ENCODE peak calls at places on chromosome 4, in seven cellular contexts. One of them, this sample, is unnamed.

GRCh38 chr4:8915201-8916200 is 43.9 kb upstream of the HMX1 start:
- DNase-seq in AG04450: no peak
- DNase-seq in upper lobe of left lung: peak
- DNase-seq in GM12865: no peak
- DNase-seq in endothelial cell: no peak
- DNase-seq in nephron progenitor cell: no peak
- DNase-seq in hepatocyte: peak
- DNase-seq in this sample: peak

GRCh38 chr4:31575504-31575903 is 855.3 kb downstream of the PCDH7 start:
- DNase-seq in AG04450: no peak
- DNase-seq in upper lobe of left lung: no peak
- DNase-seq in GM12865: no peak
- DNase-seq in endothelial cell: no peak
- DNase-seq in nephron progenitor cell: no peak
- DNase-seq in hepatocyte: no peak
- DNase-seq in this sample: no peak

GRCh38 chr4:187606581-187606980 is 389.0 kb upstream of the ZFP42 start:
- DNase-seq in AG04450: no peak
- DNase-seq in upper lobe of left lung: no peak
- DNase-seq in GM12865: peak
- DNase-seq in endothelial cell: peak
- DNase-seq in nephron progenitor cell: peak
- DNase-seq in hepatocyte: peak
- DNase-seq in this sample: no peak

GRCh38 chr4:6107114-6107791 is 89.0 kb upstream of the C4orf50 start:
- DNase-seq in AG04450: no peak
- DNase-seq in upper lobe of left lung: no peak
- DNase-seq in GM12865: no peak
- DNase-seq in endothelial cell: peak
- DNase-seq in nephron progenitor cell: no peak
- DNase-seq in hepatocyte: no peak
- DNase-seq in this sample: peak

GRCh38 chr4:924107-925096 is 7.7 kb downstream of the GAK start:
- DNase-seq in AG04450: no peak
- DNase-seq in upper lobe of left lung: no peak
- DNase-seq in GM12865: peak
- DNase-seq in endothelial cell: no peak
- DNase-seq in nephron progenitor cell: no peak
- DNase-seq in hepatocyte: no peak
- DNase-seq in this sample: no peak

GRCh38 chr4:25859429-25860148 is 3.2 kb downstream of the SEL1L3 start:
- DNase-seq in AG04450: no peak
- DNase-seq in upper lobe of left lung: no peak
- DNase-seq in GM12865: peak
- DNase-seq in endothelial cell: no peak
- DNase-seq in nephron progenitor cell: no peak
- DNase-seq in hepatocyte: no peak
- DNase-seq in this sample: no peak

GRCh38 chr4:159160242-159160641 is 57.4 kb downstream of the RAPGEF2 start:
- DNase-seq in AG04450: no peak
- DNase-seq in upper lobe of left lung: no peak
- DNase-seq in GM12865: no peak
- DNase-seq in endothelial cell: no peak
- DNase-seq in nephron progenitor cell: no peak
- DNase-seq in hepatocyte: no peak
- DNase-seq in this sample: no peak

GRCh38 chr4:160318567-160319220 is 1215.8 kb downstream of the RAPGEF2 start:
- DNase-seq in AG04450: no peak
- DNase-seq in upper lobe of left lung: no peak
- DNase-seq in GM12865: no peak
- DNase-seq in endothelial cell: no peak
- DNase-seq in nephron progenitor cell: no peak
- DNase-seq in hepatocyte: no peak
- DNase-seq in this sample: no peak

GRCh38 chr4:38071801-38072567 is 111.8 kb downstream of the PTTG2 start:
- DNase-seq in AG04450: no peak
- DNase-seq in upper lobe of left lung: peak
- DNase-seq in GM12865: peak
- DNase-seq in endothelial cell: no peak
- DNase-seq in nephron progenitor cell: no peak
- DNase-seq in hepatocyte: no peak
- DNase-seq in this sample: no peak

GRCh38 chr4:2341911-2342652 is 76.4 kb downstream of the ZFYVE28 start:
- DNase-seq in AG04450: no peak
- DNase-seq in upper lobe of left lung: no peak
- DNase-seq in GM12865: no peak
- DNase-seq in endothelial cell: no peak
- DNase-seq in nephron progenitor cell: no peak
- DNase-seq in hepatocyte: peak
- DNase-seq in this sample: no peak

GRCh38 chr4:121070274-121070673 is 2.1 kb downstream of the NDNF start:
- DNase-seq in AG04450: no peak
- DNase-seq in upper lobe of left lung: no peak
- DNase-seq in GM12865: no peak
- DNase-seq in endothelial cell: peak
- DNase-seq in nephron progenitor cell: peak
- DNase-seq in hepatocyte: peak
- DNase-seq in this sample: no peak

GRCh38 chr4:121071640-121072037 is 696 bp downstream of the NDNF start:
- DNase-seq in AG04450: no peak
- DNase-seq in upper lobe of left lung: no peak
- DNase-seq in GM12865: no peak
- DNase-seq in endothelial cell: no peak
- DNase-seq in nephron progenitor cell: no peak
- DNase-seq in hepatocyte: no peak
- DNase-seq in this sample: no peak

GRCh38 chr4:121069419-121069818 is 2.9 kb downstream of the NDNF start:
- DNase-seq in AG04450: no peak
- DNase-seq in upper lobe of left lung: no peak
- DNase-seq in GM12865: no peak
- DNase-seq in endothelial cell: no peak
- DNase-seq in nephron progenitor cell: no peak
- DNase-seq in hepatocyte: no peak
- DNase-seq in this sample: no peak

GRCh38 chr4:121072080-121072835 is at the start of gene NDNF:
- DNase-seq in AG04450: no peak
- DNase-seq in upper lobe of left lung: peak
- DNase-seq in GM12865: peak
- DNase-seq in endothelial cell: peak
- DNase-seq in nephron progenitor cell: peak
- DNase-seq in hepatocyte: peak
- DNase-seq in this sample: no peak

DNA sequence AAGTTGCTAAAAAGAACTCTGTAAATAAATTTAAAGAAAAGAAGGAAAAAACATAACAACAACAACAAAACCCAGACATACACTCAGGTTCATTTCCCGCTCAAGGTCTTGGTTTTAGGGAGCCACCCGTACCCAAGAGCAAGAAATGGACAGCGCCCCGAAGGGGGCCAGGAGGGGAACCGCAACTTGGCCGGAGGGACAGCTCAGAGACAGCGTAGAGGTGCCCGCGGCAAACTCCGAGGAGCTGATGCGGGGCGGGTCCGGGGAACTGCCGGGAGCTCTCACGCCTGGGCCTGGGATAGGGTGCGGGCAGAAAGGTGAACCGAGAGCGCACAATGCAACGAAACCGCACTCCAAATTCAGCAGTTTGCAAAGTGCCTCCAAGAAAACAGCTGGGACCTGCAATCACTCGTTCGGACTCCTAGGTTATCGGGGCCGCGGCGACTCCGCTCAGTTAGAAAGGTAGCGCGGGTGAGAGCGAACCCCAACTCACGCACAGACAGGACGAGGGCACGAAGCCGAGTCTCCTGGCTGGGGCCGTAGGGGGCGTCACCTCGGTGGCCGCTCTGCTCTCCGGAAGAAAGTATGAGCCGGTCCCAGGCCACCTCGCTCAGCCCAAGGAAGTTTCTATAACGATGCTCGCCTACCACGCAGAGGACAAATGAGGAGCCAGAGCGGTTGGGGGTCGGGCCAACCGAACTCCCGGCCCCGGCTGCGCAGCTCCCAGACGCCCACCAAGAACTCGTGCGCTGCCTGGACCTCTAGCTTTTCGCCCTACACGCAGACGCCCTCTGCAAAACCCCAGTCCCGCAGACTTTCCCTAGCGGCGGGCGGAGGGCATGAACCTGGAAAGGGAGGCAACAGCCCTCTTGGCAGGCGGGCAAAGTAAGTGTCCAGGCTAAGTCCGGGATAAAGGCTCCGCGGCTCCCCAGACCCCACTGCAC is 1.4 kb downstream of the NDNF start:
- DNase-seq in AG04450: no peak
- DNase-seq in upper lobe of left lung: peak
- DNase-seq in GM12865: no peak
- DNase-seq in endothelial cell: peak
- DNase-seq in nephron progenitor cell: peak
- DNase-seq in hepatocyte: peak
- DNase-seq in this sample: no peak
- TF ChIP-seq CTCF in AG04450: peak
- TF ChIP-seq CTCF in upper lobe of left lung: peak
- TF ChIP-seq CTCF in GM12865: peak
- TF ChIP-seq CTCF in endothelial cell: peak
- TF ChIP-seq CTCF in nephron progenitor cell: peak
- TF ChIP-seq CTCF in hepatocyte: peak
- TF ChIP-seq CTCF in this sample: no peak

GRCh38 chr4:170193496-170193895 is 103.7 kb upstream of the AADAT start:
- DNase-seq in AG04450: no peak
- DNase-seq in upper lobe of left lung: no peak
- DNase-seq in GM12865: no peak
- DNase-seq in endothelial cell: no peak
- DNase-seq in nephron progenitor cell: no peak
- DNase-seq in hepatocyte: peak
- DNase-seq in this sample: no peak

GRCh38 chr4:170202721-170203120 is 113.0 kb upstream of the AADAT start:
- DNase-seq in AG04450: no peak
- DNase-seq in upper lobe of left lung: no peak
- DNase-seq in GM12865: no peak
- DNase-seq in endothelial cell: no peak
- DNase-seq in nephron progenitor cell: no peak
- DNase-seq in hepatocyte: no peak
- DNase-seq in this sample: no peak

DNA sequence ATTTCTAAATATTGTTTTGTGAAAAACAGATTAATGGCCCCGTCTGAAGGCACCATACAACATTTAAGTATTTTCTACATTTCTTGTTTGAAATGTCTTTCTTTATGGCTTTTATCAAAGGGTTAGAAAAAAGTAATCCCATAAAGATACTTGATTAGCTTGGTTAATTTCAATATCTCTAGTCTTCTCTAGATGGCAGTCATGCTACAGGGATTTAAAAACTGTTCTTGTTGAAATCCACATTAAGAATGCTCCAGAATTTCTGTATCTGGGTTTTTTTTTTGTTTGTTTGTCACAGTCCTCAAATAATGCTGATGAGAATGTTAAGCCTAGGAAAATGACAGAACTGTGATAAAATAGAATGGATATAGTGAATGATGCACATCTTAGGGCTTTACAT is 109.0 kb upstream of the AADAT start:
- DNase-seq in AG04450: no peak
- DNase-seq in upper lobe of left lung: no peak
- DNase-seq in GM12865: no peak
- DNase-seq in endothelial cell: no peak
- DNase-seq in nephron progenitor cell: no peak
- DNase-seq in hepatocyte: no peak
- DNase-seq in this sample: no peak
- TF ChIP-seq CTCF in AG04450: no peak
- TF ChIP-seq CTCF in upper lobe of left lung: no peak
- TF ChIP-seq CTCF in GM12865: no peak
- TF ChIP-seq CTCF in endothelial cell: peak
- TF ChIP-seq CTCF in nephron progenitor cell: no peak
- TF ChIP-seq CTCF in hepatocyte: peak
- TF ChIP-seq CTCF in this sample: no peak

GRCh38 chr4:104394409-104394813 is 100.3 kb downstream of the CXXC4 start:
- DNase-seq in AG04450: no peak
- DNase-seq in upper lobe of left lung: no peak
- DNase-seq in GM12865: no peak
- DNase-seq in endothelial cell: no peak
- DNase-seq in nephron progenitor cell: peak
- DNase-seq in hepatocyte: no peak
- DNase-seq in this sample: no peak
- TF ChIP-seq CTCF in AG04450: no peak
- TF ChIP-seq CTCF in upper lobe of left lung: no peak
- TF ChIP-seq CTCF in GM12865: no peak
- TF ChIP-seq CTCF in endothelial cell: no peak
- TF ChIP-seq CTCF in nephron progenitor cell: no peak
- TF ChIP-seq CTCF in hepatocyte: no peak
- TF ChIP-seq CTCF in this sample: no peak

GRCh38 chr4:69156913-69157312 is 57.6 kb downstream of the UGT2B11 start:
- DNase-seq in AG04450: no peak
- DNase-seq in upper lobe of left lung: no peak
- DNase-seq in GM12865: no peak
- DNase-seq in endothelial cell: peak
- DNase-seq in nephron progenitor cell: peak
- DNase-seq in hepatocyte: no peak
- DNase-seq in this sample: no peak
- TF ChIP-seq CTCF in AG04450: peak
- TF ChIP-seq CTCF in upper lobe of left lung: no peak
- TF ChIP-seq CTCF in GM12865: peak
- TF ChIP-seq CTCF in endothelial cell: peak
- TF ChIP-seq CTCF in nephron progenitor cell: peak
- TF ChIP-seq CTCF in hepatocyte: no peak
- TF ChIP-seq CTCF in this sample: no peak

GRCh38 chr4:87505862-87506261 is 23.3 kb downstream of the SPARCL1 start:
- DNase-seq in AG04450: no peak
- DNase-seq in upper lobe of left lung: no peak
- DNase-seq in GM12865: no peak
- DNase-seq in endothelial cell: no peak
- DNase-seq in nephron progenitor cell: no peak
- DNase-seq in hepatocyte: no peak
- DNase-seq in this sample: no peak
- TF ChIP-seq CTCF in AG04450: peak
- TF ChIP-seq CTCF in upper lobe of left lung: no peak
- TF ChIP-seq CTCF in GM12865: no peak
- TF ChIP-seq CTCF in endothelial cell: no peak
- TF ChIP-seq CTCF in nephron progenitor cell: no peak
- TF ChIP-seq CTCF in hepatocyte: no peak
- TF ChIP-seq CTCF in this sample: no peak

This sample was measured in CD14-positive monocyte.